ENCODE peak calls at places on chromosomes 12 and 14, in five cellular contexts. T is SJSA1, M is uterus, H is mesendoderm, N is psoas muscle. G is an unnamed sample.
A peak's percentile ranks its signal among the peaks of the same experiment; 100 is the strongest.

GRCh38 chr12:32454866-32455265 is 55.5 kb downstream of the FGD4 start:
- DNase-seq in T (peak; percentile 46), M (no peak), H (peak; percentile 69), N (no peak), G (no peak)

GRCh38 chr12:57844725-57845477 is 1.6 kb downstream of the CTDSP2 start:
- DNase-seq in T (peak; percentile 100), M (peak; percentile 86), H (peak; percentile 93), N (peak; percentile 85), G (peak; percentile 91)

GRCh38 chr12:81797100-81797499 is 38.0 kb upstream of the PPFIA2 start:
- DNase-seq in T (no peak), M (no peak), H (peak; percentile 37), N (no peak), G (no peak)

GRCh38 chr12:108321688-108322087 is 17.4 kb downstream of the CMKLR1 start:
- DNase-seq in T (no peak), M (no peak), H (no peak), N (no peak), G (no peak)

GRCh38 chr14:54683882-54684794 is 117.2 kb downstream of the SAMD4A start:
- DNase-seq in T (peak; percentile 44), M (peak; percentile 76), H (peak; percentile 79), N (peak; percentile 64), G (peak; percentile 75)

GRCh38 chr12:123533672-123534643 is at the start of gene RILPL1:
- DNase-seq in T (peak; percentile 67), M (peak; percentile 43), H (peak; percentile 72), N (peak; percentile 64), G (peak; percentile 71)

GRCh38 chr12:44774815-44775411 is 101.2 kb downstream of the NELL2 start:
- DNase-seq in T (peak; percentile 5), M (no peak), H (peak; percentile 58), N (no peak), G (no peak)

GRCh38 chr12:79818856-79819255 is 116.0 kb downstream of the PPP1R12A start:
- DNase-seq in T (no peak), M (no peak), H (no peak), N (no peak), G (no peak)

GRCh38 chr14:94062344-94062904 is 18.6 kb downstream of the DDX24 start:
- DNase-seq in T (peak; percentile 52), M (no peak), H (peak; percentile 82), N (no peak), G (no peak)

GRCh38 chr12:12705833-12706520 is 10.0 kb upstream of the GPR19 start:
- DNase-seq in T (no peak), M (no peak), H (peak; percentile 5), N (no peak), G (no peak)

GRCh38 chr12:115599251-115599811 is 678.2 kb downstream of the MED13L start:
- DNase-seq in T (no peak), M (no peak), H (peak; percentile 68), N (peak; percentile 26), G (no peak)

GRCh38 chr12:108215458-108215857 is 86.4 kb downstream of the WSCD2 start:
- DNase-seq in T (no peak), M (no peak), H (no peak), N (no peak), G (no peak)

GRCh38 chr12:88400302-88400701 is 180.0 kb downstream of the KITLG start:
- DNase-seq in T (no peak), M (no peak), H (no peak), N (no peak), G (no peak)

GRCh38 chr12:7859552-7859951 is 13.2 kb downstream of the SLC2A14 start:
- DNase-seq in T (no peak), M (no peak), H (peak; percentile 35), N (no peak), G (no peak)

GRCh38 chr14:46344327-46344937 is 307.1 kb downstream of the RPL10L start:
- DNase-seq in T (peak; percentile 2), M (no peak), H (peak; percentile 69), N (no peak), G (no peak)

GRCh38 chr12:91854725-91855124 is 290.9 kb downstream of the BTG1 start:
- DNase-seq in T (peak; percentile 11), M (peak; percentile 60), H (no peak), N (no peak), G (no peak)

GRCh38 chr12:21169878-21170472 is 39.0 kb downstream of the SLCO1B1 start:
- DNase-seq in T (peak; percentile 28), M (no peak), H (peak; percentile 84), N (no peak), G (no peak)

GRCh38 chr12:33438890-33439586 is 581 bp downstream of the SYT10 start:
- DNase-seq in T (no peak), M (no peak), H (peak; percentile 40), N (no peak), G (no peak)

GRCh38 chr14:68444449-68445168 is 348.3 kb downstream of the ZFP36L1 start:
- DNase-seq in T (no peak), M (no peak), H (no peak), N (peak; percentile 30), G (no peak)

GRCh38 chr12:9134981-9135628 is 19.4 kb upstream of the A2M start:
- DNase-seq in T (no peak), M (no peak), H (peak; percentile 27), N (no peak), G (no peak)

GRCh38 chr14:32702571-32702970 is 236.1 kb upstream of the NPAS3 start:
- DNase-seq in T (no peak), M (peak; percentile 32), H (peak; percentile 97), N (peak; percentile 27), G (peak; percentile 64)

GRCh38 chr12:3487027-3487426 is 4.0 kb upstream of the PRMT8 start:
- DNase-seq in T (no peak), M (no peak), H (no peak), N (no peak), G (no peak)

GRCh38 chr14:32397871-32398640 is 69.0 kb downstream of the AKAP6 start:
- DNase-seq in T (peak; percentile 70), M (peak; percentile 17), H (no peak), N (no peak), G (no peak)

GRCh38 chr12:6333029-6333428 is 8.8 kb downstream of the TNFRSF1A start:
- DNase-seq in T (no peak), M (no peak), H (no peak), N (peak; percentile 30), G (no peak)

GRCh38 chr14:22847661-22848341 is 11.4 kb downstream of the MMP14 start:
- DNase-seq in T (no peak), M (peak; percentile 42), H (no peak), N (no peak), G (no peak)

GRCh38 chr12:124742702-124743101 is 121.0 kb downstream of the SCARB1 start:
- DNase-seq in T (no peak), M (no peak), H (no peak), N (no peak), G (no peak)

GRCh38 chr12:46779879-46780278 is 45.9 kb downstream of the SLC38A4 start:
- DNase-seq in T (no peak), M (no peak), H (no peak), N (no peak), G (no peak)

GRCh38 chr14:68951051-68951797 is 27.9 kb downstream of the ACTN1 start:
- DNase-seq in T (peak; percentile 96), M (peak; percentile 99), H (peak; percentile 58), N (peak; percentile 87), G (peak; percentile 98)

GRCh38 chr14:38964630-38965029 is 138.4 kb downstream of the SEC23A start:
- DNase-seq in T (peak; percentile 32), M (no peak), H (peak; percentile 27), N (no peak), G (no peak)

DNA sequence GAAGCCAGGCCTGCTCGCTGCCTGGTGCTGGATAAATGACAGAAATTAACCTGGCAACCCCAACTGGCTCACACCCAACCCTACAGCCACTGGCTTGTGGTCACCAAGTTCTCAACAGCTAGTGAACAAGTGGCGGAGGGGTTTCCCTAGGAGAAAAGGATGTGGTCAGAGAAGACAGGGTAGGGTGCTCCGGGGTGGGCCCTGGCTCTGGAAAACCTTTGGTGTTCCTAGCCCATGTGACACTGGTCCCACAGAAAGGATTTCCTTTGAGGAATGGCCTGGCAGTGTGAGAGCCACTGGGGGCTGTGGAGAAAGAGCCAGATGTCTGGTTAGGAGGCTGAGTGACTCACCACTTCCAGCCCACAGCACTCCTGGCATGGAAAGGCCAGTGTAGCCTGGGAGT is 8.7 kb downstream of the SYNE3 start:
- DNase-seq in T (peak; percentile 84), M (no peak), H (no peak), N (peak; percentile 45), G (no peak)
- H3K4me1 ChIP-seq in T (peaks cover 31% of the 10 kb centered on the region), M (peaks cover 6% of the 10 kb centered on the region), H (no peaks in the 10 kb centered on the region), N (peaks cover 60% of the 10 kb centered on the region), G (peaks cover 54% of the 10 kb centered on the region)

GRCh38 chr12:67427336-67427735 is 158.2 kb downstream of the CAND1 start:
- DNase-seq in T (no peak), M (no peak), H (no peak), N (no peak), G (no peak)

GRCh38 chr12:67425394-67425793 is 156.2 kb downstream of the CAND1 start:
- DNase-seq in T (no peak), M (no peak), H (no peak), N (no peak), G (no peak)

GRCh38 chr12:67424784-67425183 is 155.6 kb downstream of the CAND1 start:
- DNase-seq in T (no peak), M (no peak), H (no peak), N (no peak), G (no peak)

GRCh38 chr12:67428431-67428830 is 159.3 kb downstream of the CAND1 start:
- DNase-seq in T (no peak), M (no peak), H (no peak), N (no peak), G (no peak)

GRCh38 chr12:67426067-67426466 is 156.9 kb downstream of the CAND1 start:
- DNase-seq in T (peak; percentile 26), M (no peak), H (no peak), N (no peak), G (no peak)
- H3K27ac ChIP-seq in T (peak overlapping the region; percentile 3), M (no peak overlapping the region), H (no peak overlapping the region), N (no peak overlapping the region), G (no peak overlapping the region)

GRCh38 chr12:67043771-67044170 is 225.4 kb upstream of the CAND1 start:
- DNase-seq in T (no peak), M (no peak), H (no peak), N (no peak), G (no peak)

GRCh38 chr12:67045650-67046049 is 223.5 kb upstream of the CAND1 start:
- DNase-seq in T (peak; percentile 32), M (no peak), H (no peak), N (no peak), G (no peak)

GRCh38 chr12:67040861-67041137 is 228.4 kb upstream of the CAND1 start:
- DNase-seq in T (no peak), M (no peak), H (no peak), N (no peak), G (no peak)

GRCh38 chr12:67039995-67040860 is 228.9 kb upstream of the CAND1 start:
- DNase-seq in T (no peak), M (no peak), H (no peak), N (no peak), G (no peak)

GRCh38 chr12:67042697-67043131 is 226.4 kb upstream of the CAND1 start:
- DNase-seq in T (peak; percentile 23), M (no peak), H (peak; percentile 73), N (no peak), G (no peak)
- H3K4me1 ChIP-seq in T (peaks cover 67% of the 10 kb centered on the region), M (no peaks in the 10 kb centered on the region), H (peaks cover 3% of the 10 kb centered on the region), N (no peaks in the 10 kb centered on the region), G (no peaks in the 10 kb centered on the region)

DNA sequence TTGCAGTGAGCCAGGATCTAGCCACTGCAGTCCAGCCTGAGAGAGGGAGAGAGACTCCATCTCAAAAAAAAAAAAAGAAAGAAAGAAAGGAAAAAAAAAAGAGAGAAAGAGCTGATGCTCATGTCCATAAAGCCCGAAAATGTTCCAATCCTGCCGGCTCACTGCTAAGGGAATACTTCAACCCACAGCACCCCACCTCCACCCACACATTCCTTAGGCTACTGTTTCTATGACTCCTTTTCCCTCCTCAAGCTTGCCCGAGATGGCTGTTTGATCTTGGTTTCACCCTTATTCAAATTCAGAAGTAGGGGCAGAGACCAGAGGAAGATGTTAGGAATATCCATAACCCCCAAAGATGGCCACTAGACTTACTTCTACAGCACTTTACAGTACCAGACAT is 59.5 kb upstream of the RASSF3 start:
- DNase-seq in T (no peak), M (no peak), H (no peak), N (no peak), G (no peak)
- H3K27ac ChIP-seq in T (no peak overlapping the region), M (peak overlapping the region; percentile 18), H (no peak overlapping the region), N (no peak overlapping the region), G (no peak overlapping the region)